ENCODE peak calls at places on chromosome 2, in five cellular contexts. One of them, this sample, is unnamed.

GRCh38 chr2:118310878-118311442 is 222.7 kb downstream of the INSIG2 start:
- DNase-seq in astrocyte: no peak
- DNase-seq in aorta: no peak
- DNase-seq in CD8-positive, alpha-beta memory T cell: no peak
- DNase-seq in Peyer's patch: no peak
- DNase-seq in this sample: no peak

GRCh38 chr2:21424375-21424774 is 300.6 kb downstream of the TDRD15 start:
- DNase-seq in CD8-positive, alpha-beta memory T cell: no peak
- DNase-seq in astrocyte: no peak
- DNase-seq in aorta: no peak
- DNase-seq in Peyer's patch: no peak
- DNase-seq in this sample: no peak

GRCh38 chr2:112710956-112711355 is 9.9 kb upstream of the NT5DC4 start:
- DNase-seq in astrocyte: no peak
- DNase-seq in Peyer's patch: peak; percentile 40
- DNase-seq in CD8-positive, alpha-beta memory T cell: no peak
- DNase-seq in aorta: no peak
- DNase-seq in this sample: no peak

GRCh38 chr2:48504647-48505327 is 25.2 kb upstream of the STON1 start:
- DNase-seq in aorta: no peak
- DNase-seq in Peyer's patch: no peak
- DNase-seq in CD8-positive, alpha-beta memory T cell: no peak
- DNase-seq in astrocyte: peak; percentile 54
- DNase-seq in this sample: no peak

GRCh38 chr2:156331572-156332451 is 709 bp downstream of the NR4A2 start:
- DNase-seq in aorta: peak; percentile 87
- DNase-seq in astrocyte: peak; percentile 70
- DNase-seq in Peyer's patch: peak; percentile 83
- DNase-seq in CD8-positive, alpha-beta memory T cell: no peak
- DNase-seq in this sample: no peak

GRCh38 chr2:116467243-116467642 is 1347.2 kb upstream of the DDX18 start:
- DNase-seq in CD8-positive, alpha-beta memory T cell: no peak
- DNase-seq in astrocyte: no peak
- DNase-seq in aorta: no peak
- DNase-seq in Peyer's patch: no peak
- DNase-seq in this sample: no peak

GRCh38 chr2:235493775-235494715 is at the start of gene AGAP1:
- DNase-seq in astrocyte: peak; percentile 64
- DNase-seq in aorta: peak; percentile 95
- DNase-seq in Peyer's patch: peak; percentile 90
- DNase-seq in CD8-positive, alpha-beta memory T cell: peak; percentile 18
- DNase-seq in this sample: peak; percentile 48

GRCh38 chr2:120735750-120736170 is at the start of gene GLI2:
- DNase-seq in Peyer's patch: peak; percentile 53
- DNase-seq in CD8-positive, alpha-beta memory T cell: no peak
- DNase-seq in astrocyte: peak; percentile 77
- DNase-seq in aorta: peak; percentile 93
- DNase-seq in this sample: no peak

GRCh38 chr2:172323256-172323655 is 104.1 kb upstream of the ITGA6 start:
- DNase-seq in aorta: no peak
- DNase-seq in astrocyte: peak; percentile 25
- DNase-seq in CD8-positive, alpha-beta memory T cell: no peak
- DNase-seq in Peyer's patch: no peak
- DNase-seq in this sample: no peak

GRCh38 chr2:38856165-38856564 is 19.6 kb downstream of the DHX57 start:
- DNase-seq in Peyer's patch: no peak
- DNase-seq in aorta: no peak
- DNase-seq in astrocyte: no peak
- DNase-seq in CD8-positive, alpha-beta memory T cell: no peak
- DNase-seq in this sample: no peak

GRCh38 chr2:165505514-165505913 is 36.0 kb downstream of the CSRNP3 start:
- DNase-seq in Peyer's patch: no peak
- DNase-seq in astrocyte: peak; percentile 76
- DNase-seq in aorta: no peak
- DNase-seq in CD8-positive, alpha-beta memory T cell: no peak
- DNase-seq in this sample: no peak

GRCh38 chr2:71113843-71114242 is 16.2 kb downstream of the MCEE start:
- DNase-seq in CD8-positive, alpha-beta memory T cell: no peak
- DNase-seq in astrocyte: no peak
- DNase-seq in aorta: no peak
- DNase-seq in Peyer's patch: no peak
- DNase-seq in this sample: no peak
- H3K36me3 ChIP-seq in CD8-positive, alpha-beta memory T cell: peaks cover under 1% of the 10 kb centered on the region
- H3K36me3 ChIP-seq in astrocyte: peaks cover 23% of the 10 kb centered on the region
- H3K36me3 ChIP-seq in aorta: peaks cover 3% of the 10 kb centered on the region
- H3K36me3 ChIP-seq in Peyer's patch: no peaks in the 10 kb centered on the region
- H3K36me3 ChIP-seq in this sample: no peaks in the 10 kb centered on the region

DNA sequence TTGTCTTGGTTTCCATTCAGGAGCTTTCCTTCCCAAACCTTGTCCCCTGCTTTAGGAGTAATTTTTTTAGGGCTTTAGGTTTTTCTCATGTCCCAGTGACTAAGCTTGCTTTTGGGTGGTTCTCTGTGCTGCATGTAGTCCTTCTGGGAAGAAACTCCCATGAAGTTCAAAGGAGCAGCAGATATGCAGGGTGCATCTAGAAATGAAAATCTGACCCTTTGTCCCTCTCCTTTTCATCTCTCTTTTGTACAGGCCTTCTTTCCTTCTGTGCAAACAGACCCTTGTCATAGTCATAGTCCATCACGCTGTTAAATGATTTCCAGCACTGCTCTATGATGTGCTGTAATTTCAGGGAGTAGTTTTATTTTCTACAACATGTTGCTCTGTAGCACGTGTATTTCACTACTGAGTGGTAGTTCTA is 20.4 kb downstream of the FMNL2 start:
- DNase-seq in astrocyte: no peak
- DNase-seq in Peyer's patch: no peak
- DNase-seq in aorta: no peak
- DNase-seq in CD8-positive, alpha-beta memory T cell: no peak
- DNase-seq in this sample: no peak
- H3K27ac ChIP-seq in astrocyte: no peak overlapping the region
- H3K27ac ChIP-seq in Peyer's patch: no peak overlapping the region
- H3K27ac ChIP-seq in aorta: no peak overlapping the region
- H3K27ac ChIP-seq in CD8-positive, alpha-beta memory T cell: no peak overlapping the region
- H3K27ac ChIP-seq in this sample: no peak overlapping the region

DNA sequence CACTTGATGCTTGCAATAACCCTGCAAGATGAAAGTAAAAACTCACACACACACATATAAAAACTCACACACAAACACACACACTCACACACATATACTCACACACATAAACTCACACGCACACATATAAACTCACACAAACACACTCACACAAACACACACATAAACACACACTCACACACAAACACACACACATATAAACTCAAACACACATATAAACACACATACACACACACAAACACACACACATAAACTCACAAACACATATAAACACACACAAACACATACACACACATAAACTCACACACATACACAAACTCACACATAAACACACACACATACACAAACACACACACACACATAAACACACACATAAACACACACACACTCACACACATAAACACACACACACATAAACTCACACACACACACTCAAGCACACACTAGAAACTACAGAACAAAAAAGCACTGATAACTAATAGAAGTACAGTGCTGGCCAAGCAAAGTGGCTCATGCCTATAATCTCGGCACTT is 117.7 kb upstream of the TEKT4 start:
- DNase-seq in aorta: no peak
- DNase-seq in Peyer's patch: no peak
- DNase-seq in astrocyte: no peak
- DNase-seq in CD8-positive, alpha-beta memory T cell: no peak
- DNase-seq in this sample: no peak
- H3K9me3 ChIP-seq in aorta: no peaks in the 10 kb centered on the region
- H3K9me3 ChIP-seq in Peyer's patch: no peaks in the 10 kb centered on the region
- H3K9me3 ChIP-seq in astrocyte: no peaks in the 10 kb centered on the region
- H3K9me3 ChIP-seq in CD8-positive, alpha-beta memory T cell: no peaks in the 10 kb centered on the region
- H3K9me3 ChIP-seq in this sample: peaks cover 7% of the 10 kb centered on the region

GRCh38 chr2:111149882-111150455 is 29.3 kb downstream of the BCL2L11 start:
- DNase-seq in CD8-positive, alpha-beta memory T cell: no peak
- DNase-seq in astrocyte: no peak
- DNase-seq in aorta: no peak
- DNase-seq in Peyer's patch: no peak
- DNase-seq in this sample: no peak
- H3K36me3 ChIP-seq in CD8-positive, alpha-beta memory T cell: no peaks in the 10 kb centered on the region
- H3K36me3 ChIP-seq in astrocyte: no peaks in the 10 kb centered on the region
- H3K36me3 ChIP-seq in aorta: no peaks in the 10 kb centered on the region
- H3K36me3 ChIP-seq in Peyer's patch: no peaks in the 10 kb centered on the region
- H3K36me3 ChIP-seq in this sample: peaks cover 11% of the 10 kb centered on the region

DNA sequence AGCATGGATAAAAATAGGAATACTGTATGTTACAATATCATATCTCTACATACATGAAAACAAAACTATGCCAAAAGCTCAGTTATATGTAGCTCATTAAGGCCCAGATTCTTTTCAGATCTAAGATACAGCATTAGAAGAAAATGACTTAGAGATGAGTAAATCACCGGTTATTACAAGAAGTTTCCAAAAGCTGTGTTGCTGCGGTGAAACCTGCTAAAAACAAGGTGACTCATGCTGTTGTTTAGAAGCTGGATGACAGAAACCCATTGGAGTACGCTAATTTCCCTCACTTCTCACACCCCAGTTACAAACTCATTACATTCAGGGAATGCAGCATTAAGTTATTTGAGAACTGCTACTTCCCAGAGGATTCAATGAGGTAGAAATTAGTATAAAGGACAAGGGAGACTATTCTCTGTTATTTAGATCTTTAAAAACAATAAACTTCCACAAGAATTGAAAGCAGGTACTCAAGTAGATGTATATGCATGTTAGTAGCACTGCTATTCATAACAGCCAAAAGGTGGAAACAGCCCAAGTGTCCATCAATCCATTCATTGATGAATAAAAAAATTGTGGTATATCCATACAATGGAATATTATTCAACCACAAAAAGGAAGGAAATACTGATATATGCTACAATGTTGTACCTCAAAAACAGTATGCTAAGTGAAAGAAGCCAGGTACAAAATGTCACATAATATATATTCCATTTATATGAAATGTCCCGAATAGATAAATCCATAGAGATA is 32.6 kb downstream of the RBKS start:
- DNase-seq in astrocyte: peak; percentile 82
- DNase-seq in CD8-positive, alpha-beta memory T cell: no peak
- DNase-seq in aorta: no peak
- DNase-seq in Peyer's patch: no peak
- DNase-seq in this sample: no peak
- H3K27ac ChIP-seq in astrocyte: peak overlapping the region; percentile 68
- H3K27ac ChIP-seq in CD8-positive, alpha-beta memory T cell: no peak overlapping the region
- H3K27ac ChIP-seq in aorta: no peak overlapping the region
- H3K27ac ChIP-seq in Peyer's patch: no peak overlapping the region
- H3K27ac ChIP-seq in this sample: no peak overlapping the region

DNA sequence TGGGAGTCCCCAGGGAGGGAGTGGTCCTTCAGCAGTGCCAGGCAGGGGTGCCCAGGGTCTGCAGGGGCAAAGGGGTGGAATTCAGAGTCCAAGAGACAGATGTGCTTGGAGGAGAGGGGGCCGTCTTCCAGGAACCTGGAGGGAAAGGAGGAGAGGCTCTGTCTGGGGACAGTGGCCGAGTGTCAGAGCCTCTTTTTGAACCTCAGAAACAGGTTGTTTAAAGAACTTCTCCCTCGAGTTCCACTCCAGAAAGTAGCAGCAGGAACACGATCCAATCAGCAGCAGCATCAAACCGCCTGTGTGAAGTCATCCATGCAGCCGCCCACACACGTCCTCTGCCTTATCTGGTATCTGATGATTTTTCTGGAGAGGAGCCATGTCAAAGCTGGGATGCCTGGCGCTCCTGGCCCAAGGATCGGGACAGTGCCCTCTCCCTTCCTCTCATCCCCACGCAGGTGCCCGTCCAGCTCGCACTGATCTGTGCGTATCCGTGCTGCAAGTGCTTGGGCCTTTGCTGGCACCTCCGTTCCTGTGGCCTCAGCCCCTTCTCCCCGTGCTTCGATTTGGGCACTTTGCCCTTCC is 205.1 kb downstream of the NDUFA10 start:
- DNase-seq in CD8-positive, alpha-beta memory T cell: no peak
- DNase-seq in Peyer's patch: no peak
- DNase-seq in astrocyte: peak; percentile 21
- DNase-seq in aorta: peak; percentile 74
- DNase-seq in this sample: no peak
- H3K9me3 ChIP-seq in CD8-positive, alpha-beta memory T cell: no peaks in the 10 kb centered on the region
- H3K9me3 ChIP-seq in Peyer's patch: no peaks in the 10 kb centered on the region
- H3K9me3 ChIP-seq in astrocyte: no peaks in the 10 kb centered on the region
- H3K9me3 ChIP-seq in aorta: no peaks in the 10 kb centered on the region
- H3K9me3 ChIP-seq in this sample: no peaks in the 10 kb centered on the region